ENCODE peak calls at places on chromosomes 12 and 14, in four cellular contexts. C, B, M and W are unnamed samples.

GRCh38 chr14:59199614-59200013 is 11.1 kb downstream of the DAAM1 start:
- DNase-seq in C (no peak), B (no peak), M (no peak), W (no peak)

GRCh38 chr12:51865757-51866270 is 17.3 kb upstream of the FIGNL2 start:
- DNase-seq in C (peak), B (no peak), M (no peak), W (no peak)

GRCh38 chr12:58639323-58639934 is 280.9 kb downstream of the LRIG3 start:
- DNase-seq in C (no peak), B (no peak), M (no peak), W (peak)

GRCh38 chr12:95922231-95922630 is 20.2 kb downstream of the CCDC38 start:
- DNase-seq in C (no peak), B (no peak), M (no peak), W (no peak)

GRCh38 chr14:76091036-76091435 is 60.7 kb upstream of the GPATCH2L start:
- DNase-seq in C (peak), B (peak), M (no peak), W (peak)

GRCh38 chr14:68468437-68469207 is 324.2 kb downstream of the ZFP36L1 start:
- DNase-seq in C (no peak), B (no peak), M (no peak), W (no peak)

GRCh38 chr14:44317433-44317746 is 189.7 kb downstream of the FSCB start:
- DNase-seq in C (no peak), B (no peak), M (no peak), W (no peak)

GRCh38 chr12:132558861-132559623 is 51.3 kb downstream of the LRCOL1 start:
- DNase-seq in C (peak), B (no peak), M (no peak), W (peak)

GRCh38 chr12:120037851-120038250 is 48.8 kb downstream of the BICDL1 start:
- DNase-seq in C (no peak), B (no peak), M (no peak), W (no peak)

GRCh38 chr14:89371600-89371999 is 45.4 kb downstream of the FOXN3 start:
- DNase-seq in C (no peak), B (no peak), M (no peak), W (no peak)

GRCh38 chr14:53295985-53296582 is 143.0 kb upstream of the DDHD1 start:
- DNase-seq in C (peak), B (peak), M (no peak), W (no peak)

GRCh38 chr12:120851444-120851843 is 52.7 kb downstream of the SPPL3 start:
- DNase-seq in C (no peak), B (no peak), M (no peak), W (no peak)

GRCh38 chr12:4908694-4909396 is 860 bp upstream of the KCNA1 start:
- DNase-seq in C (peak), B (no peak), M (no peak), W (peak)

GRCh38 chr12:3135522-3136461 is 58.6 kb downstream of the TSPAN9 start:
- DNase-seq in C (peak), B (peak), M (peak), W (peak)

GRCh38 chr14:96156804-96157760 is 47.6 kb upstream of the BDKRB2 start:
- DNase-seq in C (no peak), B (no peak), M (no peak), W (peak)

GRCh38 chr14:57293851-57294837 is 25.4 kb downstream of the AP5M1 start:
- DNase-seq in C (peak), B (no peak), M (no peak), W (peak)

GRCh38 chr12:15982921-15983320 is 71.8 kb downstream of the DERA start:
- DNase-seq in C (no peak), B (no peak), M (no peak), W (no peak)

GRCh38 chr12:118714051-118714460 is 267.3 kb upstream of the SRRM4 start:
- DNase-seq in C (peak), B (peak), M (no peak), W (peak)

GRCh38 chr12:49323524-49324097 is 556 bp downstream of the TROAP start:
- DNase-seq in C (no peak), B (no peak), M (no peak), W (no peak)

GRCh38 chr14:89197623-89198022 is 219.4 kb downstream of the FOXN3 start:
- DNase-seq in C (no peak), B (no peak), M (no peak), W (no peak)

GRCh38 chr12:42145197-42145549 is 499 bp upstream of the GXYLT1 start:
- DNase-seq in C (peak), B (no peak), M (no peak), W (no peak)

GRCh38 chr14:61528591-61529021 is 166.7 kb upstream of the HIF1A start:
- DNase-seq in C (no peak), B (no peak), M (no peak), W (no peak)

GRCh38 chr12:111616177-111616623 is 17.1 kb upstream of the ATXN2 start:
- DNase-seq in C (no peak), B (peak), M (no peak), W (no peak)

GRCh38 chr14:75119056-75119455 is 7.8 kb downstream of the NEK9 start:
- DNase-seq in C (no peak), B (no peak), M (no peak), W (no peak)

GRCh38 chr12:7907009-7907408 is 29.0 kb downstream of the SLC2A3 start:
- DNase-seq in C (peak), B (peak), M (no peak), W (peak)

GRCh38 chr12:15404485-15404884 is 82.2 kb downstream of the PTPRO start:
- DNase-seq in C (no peak), B (no peak), M (no peak), W (no peak)

GRCh38 chr12:32108829-32109228 is 2.2 kb downstream of the BICD1 start:
- DNase-seq in C (no peak), B (no peak), M (no peak), W (no peak)

GRCh38 chr12:42483534-42483857 is 106.0 kb downstream of the PRICKLE1 start:
- DNase-seq in C (no peak), B (no peak), M (no peak), W (peak)

GRCh38 chr12:59459966-59460365 is 135.9 kb upstream of the SLC16A7 start:
- DNase-seq in C (no peak), B (no peak), M (no peak), W (no peak)

GRCh38 chr14:94412671-94413638 is 24.6 kb upstream of the SERPINA1 start:
- DNase-seq in C (no peak), B (peak), M (no peak), W (peak)

GRCh38 chr12:4954632-4955354 is 45.1 kb downstream of the KCNA1 start:
- DNase-seq in C (no peak), B (no peak), M (no peak), W (peak)

GRCh38 chr14:37436519-37436918 is 158.5 kb downstream of the FOXA1 start:
- DNase-seq in C (no peak), B (no peak), M (no peak), W (no peak)

GRCh38 chr14:94466706-94467370 is 9.2 kb downstream of the SERPINA9 start:
- DNase-seq in C (no peak), B (no peak), M (no peak), W (no peak)

GRCh38 chr12:96143392-96143791 is 50.8 kb upstream of the ELK3 start:
- DNase-seq in C (no peak), B (no peak), M (no peak), W (no peak)

GRCh38 chr14:77022219-77022852 is 6.2 kb downstream of the IRF2BPL start:
- DNase-seq in C (no peak), B (no peak), M (no peak), W (no peak)

GRCh38 chr12:104733717-104734175 is 224.3 kb downstream of the SLC41A2 start:
- DNase-seq in C (peak), B (peak), M (peak), W (peak)

GRCh38 chr12:129635003-129635685 is 268.7 kb downstream of the TMEM132D start:
- DNase-seq in C (no peak), B (no peak), M (no peak), W (no peak)
- H3K27ac ChIP-seq in C (no peak), B (no peak), M (no peak), W (no peak)

GRCh38 chr12:124774462-124775167 is 89.0 kb downstream of the SCARB1 start:
- DNase-seq in C (no peak), B (no peak), M (no peak), W (no peak)
- H3K4me3 ChIP-seq in C (no peak), B (no peak), M (no peak), W (no peak)

DNA sequence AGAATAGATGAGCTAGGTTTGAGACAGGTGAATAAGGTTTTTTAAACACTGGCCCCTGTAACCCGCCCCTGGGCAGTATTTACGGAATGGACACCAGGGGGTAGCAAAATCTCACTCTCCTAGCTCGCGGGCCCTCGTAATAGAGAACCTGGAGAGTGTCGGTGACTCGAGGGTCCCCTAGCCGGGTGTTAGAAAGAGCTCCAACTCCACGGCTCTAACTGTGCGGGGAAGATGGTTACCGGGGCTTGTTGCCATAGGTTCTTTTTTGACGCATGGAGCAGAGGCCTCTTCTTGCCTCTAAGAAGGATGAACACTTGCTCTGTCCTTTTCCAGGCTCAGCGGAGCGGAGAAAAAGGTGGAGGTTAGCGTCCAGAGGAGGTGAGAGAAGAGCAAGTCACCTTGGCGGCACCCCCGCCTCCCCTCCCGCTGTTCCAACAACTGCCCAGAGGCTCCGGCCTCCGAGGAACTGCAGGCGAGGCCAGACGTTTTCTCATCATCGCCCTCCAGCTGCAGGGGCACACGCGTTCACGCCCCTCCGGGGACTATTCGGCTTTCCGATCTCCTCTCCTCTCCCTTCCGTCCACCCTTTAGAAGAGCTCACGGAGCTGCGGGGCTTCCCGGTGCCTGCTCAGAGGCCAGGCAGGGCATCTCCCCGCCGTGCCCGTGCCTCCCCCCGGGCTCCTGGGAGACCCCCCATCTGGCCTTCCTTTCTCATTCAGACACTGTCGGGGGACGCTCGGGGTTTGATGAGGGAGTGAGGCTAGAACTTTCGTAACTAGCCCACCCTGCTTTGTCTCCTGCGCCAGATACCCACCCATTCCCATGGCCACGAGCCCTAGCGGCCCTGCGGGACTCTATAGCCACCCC is 1.4 kb upstream of the ARHGEF40 start:
- DNase-seq in C (peak), B (peak), M (peak), W (peak)
- H3K27ac ChIP-seq in C (no peak), B (peak), M (no peak), W (peak)

GRCh38 chr12:46368684-46369083 is 3.9 kb downstream of the SLC38A2 start:
- DNase-seq in C (no peak), B (no peak), M (no peak), W (no peak)
- H3K4me3 ChIP-seq in C (peak), B (peak), M (peak), W (no peak)

GRCh38 chr12:76023069-76023690 is 8.4 kb downstream of the PHLDA1 start:
- DNase-seq in C (no peak), B (no peak), M (no peak), W (no peak)

GRCh38 chr12:76024102-76024781 is 7.3 kb downstream of the PHLDA1 start:
- DNase-seq in C (no peak), B (no peak), M (no peak), W (no peak)

GRCh38 chr12:76026643-76027063 is 4.9 kb downstream of the PHLDA1 start:
- DNase-seq in C (no peak), B (peak), M (no peak), W (no peak)

GRCh38 chr12:76024942-76025600 is 6.5 kb downstream of the PHLDA1 start:
- DNase-seq in C (no peak), B (no peak), M (no peak), W (no peak)

DNA sequence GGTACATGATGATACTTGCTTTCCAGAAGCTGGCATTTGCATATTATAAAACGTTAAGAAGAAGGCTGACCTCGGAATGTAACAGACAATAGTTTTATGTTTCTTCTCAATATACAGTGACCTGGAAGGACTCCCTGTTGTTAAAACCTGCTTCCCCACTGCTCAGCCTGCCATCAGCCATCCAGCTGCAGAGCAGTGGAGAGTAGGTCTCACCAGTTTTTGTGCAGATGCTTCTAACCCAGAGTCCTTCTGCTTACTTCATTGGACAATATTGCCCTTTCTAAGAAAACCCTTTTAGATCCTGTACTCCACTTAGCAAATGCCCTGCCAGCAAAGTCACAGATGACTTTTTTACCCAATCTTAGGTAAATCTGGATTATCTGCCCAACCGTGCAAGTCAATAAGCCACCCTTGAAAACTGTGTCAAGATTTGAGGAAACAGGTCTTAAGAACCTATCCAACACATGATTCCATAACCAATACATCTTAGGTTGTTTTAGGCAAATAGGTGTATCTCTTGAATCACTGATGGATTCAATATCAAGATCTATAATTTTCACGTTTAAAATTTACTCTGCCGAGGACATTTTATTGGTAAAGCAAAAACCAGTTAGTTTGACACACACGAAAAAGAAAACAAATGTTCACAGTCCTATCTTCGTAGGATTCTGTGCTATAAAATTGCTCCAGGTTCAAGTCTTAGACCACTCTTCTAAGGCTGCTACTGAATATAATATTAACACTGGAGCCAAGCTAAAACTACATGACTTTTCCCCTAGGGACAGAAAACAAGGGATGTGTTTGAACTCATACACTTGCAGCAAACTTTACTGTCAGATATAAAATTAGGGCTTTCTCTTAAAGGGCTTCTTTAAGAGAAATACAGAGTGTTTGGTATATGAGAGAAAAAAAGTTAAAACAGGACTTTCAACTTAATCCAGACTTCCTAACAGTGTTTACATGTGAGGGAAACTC is 5.7 kb downstream of the PHLDA1 start:
- DNase-seq in C (no peak), B (no peak), M (no peak), W (peak)
- H3K27ac ChIP-seq in C (no peak), B (peak), M (no peak), W (peak)

GRCh38 chr14:51081712-51082111 is 13.2 kb downstream of the TRIM9 start:
- DNase-seq in C (no peak), B (no peak), M (no peak), W (no peak)
- H3K4me3 ChIP-seq in C (no peak), B (no peak), M (no peak), W (no peak)

GRCh38 chr14:103736546-103737431 is 21.2 kb downstream of the ZFYVE21 start:
- DNase-seq in C (no peak), B (no peak), M (no peak), W (no peak)
- H3K27ac ChIP-seq in C (no peak), B (no peak), M (peak), W (peak)

DNA sequence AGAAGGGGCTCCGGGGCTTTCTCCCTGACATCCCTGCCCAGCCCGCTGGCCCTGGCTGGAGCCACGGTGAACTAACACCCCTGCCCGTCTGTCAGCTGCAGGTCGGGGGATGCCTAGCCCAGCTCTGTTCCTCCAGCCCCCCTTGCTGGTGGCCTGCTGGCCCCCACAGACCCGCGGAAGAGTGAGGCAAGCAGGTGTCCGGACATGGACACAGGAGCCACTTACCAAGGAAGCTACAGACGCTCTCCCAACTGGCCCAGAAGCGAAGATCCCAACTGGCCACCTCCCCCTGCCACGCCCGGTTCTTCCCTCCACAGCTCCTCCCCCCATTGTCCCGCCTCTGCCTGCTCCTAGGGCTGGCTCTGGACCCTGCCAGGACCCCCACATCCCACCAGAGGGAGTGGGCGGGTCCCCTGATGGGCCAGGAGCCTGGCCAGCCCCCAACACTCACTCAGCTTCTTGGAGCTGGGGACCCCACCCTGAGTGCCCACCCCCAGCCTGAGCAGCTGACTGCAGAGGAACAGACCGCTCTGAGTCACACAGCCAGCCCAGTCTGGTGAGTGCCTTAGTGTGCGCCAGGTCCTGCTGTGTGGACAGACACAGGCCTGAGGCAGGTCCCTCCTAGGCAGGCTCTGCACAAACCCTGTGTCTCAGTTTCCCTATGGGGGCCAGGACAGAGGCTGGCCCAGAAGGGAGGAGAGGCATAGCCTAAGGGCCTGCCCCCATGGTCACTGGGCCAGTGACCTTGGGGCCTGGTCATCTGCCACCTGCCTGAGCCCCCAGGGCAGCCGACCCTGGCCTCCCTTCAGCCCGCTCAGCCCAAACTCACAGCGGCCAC is 7.7 kb downstream of the AHNAK2 start:
- DNase-seq in C (peak), B (no peak), M (peak), W (peak)
- H3K4me3 ChIP-seq in C (no peak), B (no peak), M (no peak), W (no peak)